ENCODE peak calls at places on chromosomes 5 and 9, in six cellular contexts. J is H1, N is HepG2, P is GM12891, Z is GM12878, W is K562. M is an unnamed sample.

GRCh38 chr5:142810891-142811290 is 40.7 kb downstream of the ARHGAP26 start:
- DNase-seq in J (no peak), N (no peak), P (no peak), Z (no peak), W (no peak), M (no peak)

GRCh38 chr5:179114756-179115155 is 54.6 kb downstream of the ZNF354C start:
- DNase-seq in J (no peak), N (no peak), P (no peak), Z (no peak), W (no peak), M (no peak)

GRCh38 chr9:115855458-115856133 is 298.0 kb upstream of the PAPPA start:
- DNase-seq in J (no peak), N (no peak), P (no peak), Z (no peak), W (no peak), M (no peak)

GRCh38 chr5:132055441-132055807 is 5.0 kb upstream of the IL3 start:
- DNase-seq in J (no peak), N (no peak), P (no peak), Z (no peak), W (no peak), M (no peak)

GRCh38 chr5:56751914-56752313 is 63.4 kb upstream of the MAP3K1 start:
- DNase-seq in J (no peak), N (no peak), P (no peak), Z (no peak), W (no peak), M (no peak)

GRCh38 chr9:6787793-6788174 is 30.0 kb downstream of the KDM4C start:
- DNase-seq in J (no peak), N (no peak), P (no peak), Z (no peak), W (no peak), M (no peak)

GRCh38 chr5:180636403-180637075 is 12.9 kb downstream of the FLT4 start:
- DNase-seq in J (no peak), N (no peak), P (no peak), Z (no peak), W (no peak), M (no peak)

GRCh38 chr5:173582198-173583092 is 34.0 kb downstream of the BOD1 start:
- DNase-seq in J (no peak), N (no peak), P (no peak), Z (no peak), W (no peak), M (no peak)

GRCh38 chr5:16855475-16855874 is 80.6 kb downstream of the MYO10 start:
- DNase-seq in J (no peak), N (no peak), P (no peak), Z (no peak), W (no peak), M (no peak)

GRCh38 chr9:88994820-88995180 is 3.5 kb downstream of the S1PR3 start:
- DNase-seq in J (no peak), N (no peak), P (no peak), Z (no peak), W (no peak), M (no peak)

GRCh38 chr5:142945845-142946244 is 175.7 kb downstream of the ARHGAP26 start:
- DNase-seq in J (no peak), N (no peak), P (no peak), Z (no peak), W (no peak), M (no peak)

GRCh38 chr9:113888976-113889375 is 12.9 kb downstream of the ZNF618 start:
- DNase-seq in J (no peak), N (no peak), P (no peak), Z (no peak), W (no peak), M (no peak)
- TF ChIP-seq TAF1 in J (no peak), N (no peak), P (no peak), Z (no peak), W (no peak), M (no peak)

GRCh38 chr5:40904994-40905306 is 4.3 kb upstream of the C7 start:
- DNase-seq in J (no peak), N (no peak), P (no peak), Z (no peak), W (no peak), M (no peak)
- TF ChIP-seq POLR2AphosphoS5 in J (no peak), N (no peak), P (no peak), Z (no peak), W (no peak), M (no peak)

GRCh38 chr9:16869961-16870605 is 387 bp downstream of the BNC2 start:
- DNase-seq in J (peak), N (no peak), P (peak), Z (no peak), W (no peak), M (peak)

GRCh38 chr9:16873131-16873787 is 2.8 kb upstream of the BNC2 start:
- DNase-seq in J (no peak), N (no peak), P (no peak), Z (no peak), W (no peak), M (no peak)

GRCh38 chr9:16870606-16871357 is at the start of gene BNC2:
- DNase-seq in J (peak), N (no peak), P (peak), Z (no peak), W (no peak), M (peak)

GRCh38 chr9:16869140-16869903 is 1.1 kb downstream of the BNC2 start:
- DNase-seq in J (no peak), N (no peak), P (no peak), Z (no peak), W (no peak), M (no peak)

DNA sequence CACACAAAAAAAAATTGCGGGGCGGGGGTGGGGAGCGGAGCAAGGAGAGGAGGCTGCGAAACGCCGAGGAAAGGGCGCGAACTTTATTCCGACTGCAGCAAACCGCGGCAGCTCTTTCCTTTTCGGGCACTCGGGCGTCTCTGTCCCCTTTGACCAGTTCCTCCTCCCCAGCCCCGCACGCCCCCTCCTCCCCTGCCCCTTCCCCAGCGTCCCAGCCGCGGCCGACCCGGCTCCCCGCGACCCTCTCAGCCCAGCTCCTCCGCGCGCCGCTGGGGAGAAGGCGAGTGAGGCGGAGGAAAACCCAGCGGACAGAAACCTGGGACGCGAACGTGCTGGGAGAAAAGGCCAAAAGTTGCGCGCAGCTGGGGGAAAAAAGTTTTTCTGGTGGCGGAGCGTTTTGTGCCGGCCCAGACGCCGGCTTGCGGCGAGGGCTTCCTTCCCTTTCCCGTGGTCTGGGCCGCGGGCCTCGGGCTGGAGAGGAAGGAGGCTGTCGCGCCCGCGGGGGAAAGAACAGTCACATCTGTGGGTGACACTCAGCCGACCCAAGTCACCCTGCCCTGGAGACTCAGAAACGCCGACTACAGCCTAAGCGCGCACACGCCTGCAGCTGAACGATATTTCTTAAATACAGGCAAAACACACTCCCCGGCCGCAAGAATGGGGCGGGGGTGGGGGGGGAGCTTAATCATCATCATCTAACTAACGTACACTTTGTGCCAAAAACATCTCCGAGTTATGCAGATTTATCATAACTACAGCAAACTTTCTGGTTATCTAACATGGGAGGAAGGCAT is 1.1 kb upstream of the BNC2 start:
- DNase-seq in J (peak), N (no peak), P (peak), Z (no peak), W (no peak), M (peak)
- TF ChIP-seq POLR2A in J (peak), N (no peak), P (no peak), Z (no peak), W (no peak), M (no peak)

DNA sequence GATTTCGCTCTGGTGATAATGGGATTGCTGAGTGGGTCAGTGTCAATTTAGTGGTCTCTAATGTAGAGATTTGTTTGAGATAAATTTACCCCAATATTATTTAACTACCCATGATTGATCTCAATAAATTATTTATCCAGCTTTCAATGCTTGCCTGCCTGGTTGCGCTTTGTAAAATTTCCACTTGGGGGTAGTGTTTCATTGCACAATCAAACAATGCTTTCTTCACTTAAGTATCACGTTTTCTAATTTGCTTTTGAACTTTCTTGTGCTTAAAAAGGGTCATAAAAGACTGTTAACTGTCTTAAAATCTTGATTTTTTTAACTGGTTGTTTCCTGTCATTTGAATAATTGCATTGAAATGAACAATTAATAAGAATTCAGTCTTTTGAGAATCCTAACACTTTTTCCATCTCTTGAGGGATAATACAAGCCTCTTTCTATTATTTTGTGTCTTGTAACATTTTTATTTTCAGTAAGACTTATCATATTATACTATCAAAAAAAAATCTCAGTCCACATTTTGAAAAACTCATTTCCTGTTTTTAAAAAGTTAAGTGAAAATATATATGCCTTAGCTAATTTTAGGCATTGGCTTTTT is 18.7 kb downstream of the HSD17B4 start:
- DNase-seq in J (no peak), N (peak), P (no peak), Z (no peak), W (peak), M (no peak)
- TF ChIP-seq TAF1 in J (no peak), N (no peak), P (no peak), Z (no peak), W (no peak), M (no peak)

GRCh38 chr9:133125706-133126696 is 5.0 kb upstream of the RALGDS start:
- DNase-seq in J (no peak), N (no peak), P (peak), Z (no peak), W (no peak), M (peak)

GRCh38 chr9:133126697-133127339 is 5.8 kb upstream of the RALGDS start:
- DNase-seq in J (no peak), N (no peak), P (no peak), Z (no peak), W (no peak), M (no peak)

GRCh38 chr9:133128152-133128551 is 7.1 kb upstream of the RALGDS start:
- DNase-seq in J (no peak), N (no peak), P (no peak), Z (no peak), W (no peak), M (no peak)

GRCh38 chr9:133129001-133129799 is 8.2 kb upstream of the RALGDS start:
- DNase-seq in J (no peak), N (no peak), P (no peak), Z (no peak), W (no peak), M (no peak)

DNA sequence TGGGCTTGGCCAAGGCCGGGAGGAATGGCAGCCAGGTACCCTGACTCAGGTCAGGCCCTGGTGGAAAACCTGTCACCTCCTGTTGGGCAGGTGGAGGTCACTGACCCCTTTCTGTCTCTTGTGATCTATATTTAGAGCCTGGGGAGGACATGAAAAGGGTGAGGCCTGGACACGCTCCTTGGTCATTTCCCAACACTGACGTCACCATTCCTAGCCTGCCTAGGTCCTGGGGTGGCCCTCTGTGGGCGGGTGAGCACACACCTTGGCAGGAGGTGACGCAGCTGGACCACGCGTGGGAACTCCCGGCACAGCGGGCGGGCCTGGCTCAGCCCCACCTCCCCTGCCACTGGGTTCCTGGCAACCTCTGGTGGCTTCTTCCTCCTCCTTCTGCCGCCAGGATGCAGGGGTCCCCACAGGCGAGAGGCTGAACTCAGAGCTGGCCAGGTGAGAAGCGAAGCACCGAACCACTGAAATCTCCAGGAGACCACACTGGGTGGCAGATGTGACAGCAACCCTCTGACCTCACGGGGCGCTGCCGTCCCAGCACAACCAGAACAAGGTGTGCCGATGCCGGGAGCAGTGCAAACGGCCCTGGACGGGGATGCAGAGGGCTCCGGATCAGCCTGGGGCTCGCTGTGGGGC is 6.4 kb upstream of the RALGDS start:
- DNase-seq in J (no peak), N (no peak), P (no peak), Z (no peak), W (no peak), M (no peak)
- TF ChIP-seq POLR2AphosphoS5 in J (no peak), N (no peak), P (no peak), Z (no peak), W (no peak), M (no peak)

GRCh38 chr9:111038336-111039202 is at the start of gene LPAR1:
- DNase-seq in J (peak), N (no peak), P (no peak), Z (no peak), W (no peak), M (peak)
- TF ChIP-seq POLR2A in J (no peak), N (no peak), P (no peak), Z (no peak), W (no peak), M (no peak)

DNA sequence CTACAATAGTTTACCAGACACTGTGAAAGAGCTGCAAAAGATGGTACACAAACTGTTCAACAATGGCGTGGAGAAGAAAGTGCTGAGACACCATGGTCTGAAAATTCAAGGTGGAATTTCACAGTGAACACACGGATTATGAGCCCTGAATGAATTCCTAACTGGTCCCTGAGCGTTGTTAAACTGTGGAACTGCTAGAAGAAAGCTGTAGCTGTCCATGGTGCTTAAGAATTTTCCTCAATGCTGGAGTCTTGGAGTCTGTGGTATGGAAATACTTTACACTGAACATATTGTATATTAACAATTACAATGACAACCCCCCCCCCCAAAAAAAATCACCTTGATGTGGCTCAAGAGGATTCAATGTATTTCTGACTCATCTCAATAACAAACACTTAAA is 68.5 kb downstream of the SLC24A2 start:
- DNase-seq in J (no peak), N (peak), P (no peak), Z (no peak), W (peak), M (no peak)
- TF ChIP-seq TAF1 in J (no peak), N (no peak), P (no peak), Z (no peak), W (no peak), M (no peak)

DNA sequence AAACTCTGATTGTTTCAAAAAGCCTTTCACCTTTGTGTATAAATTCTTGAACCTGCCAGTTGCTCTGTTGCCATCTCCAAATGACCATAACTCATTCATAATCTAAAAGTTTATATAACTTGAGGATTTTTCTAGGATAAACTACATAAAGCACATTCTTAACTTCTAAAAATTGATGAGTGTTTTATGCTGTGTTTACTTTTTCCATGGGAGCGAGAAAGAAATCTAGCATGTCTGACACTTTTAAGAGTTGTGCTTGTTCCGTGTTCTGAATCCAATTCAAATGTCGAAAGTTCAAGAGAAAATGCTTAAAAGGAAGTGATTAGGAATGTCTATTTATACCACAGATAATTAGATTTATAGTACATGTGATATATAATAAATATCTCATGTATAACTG is 154.4 kb downstream of the DEPDC1B start:
- DNase-seq in J (no peak), N (no peak), P (no peak), Z (no peak), W (no peak), M (no peak)
- TF ChIP-seq POLR2AphosphoS5 in J (no peak), N (no peak), P (no peak), Z (no peak), W (no peak), M (no peak)

DNA sequence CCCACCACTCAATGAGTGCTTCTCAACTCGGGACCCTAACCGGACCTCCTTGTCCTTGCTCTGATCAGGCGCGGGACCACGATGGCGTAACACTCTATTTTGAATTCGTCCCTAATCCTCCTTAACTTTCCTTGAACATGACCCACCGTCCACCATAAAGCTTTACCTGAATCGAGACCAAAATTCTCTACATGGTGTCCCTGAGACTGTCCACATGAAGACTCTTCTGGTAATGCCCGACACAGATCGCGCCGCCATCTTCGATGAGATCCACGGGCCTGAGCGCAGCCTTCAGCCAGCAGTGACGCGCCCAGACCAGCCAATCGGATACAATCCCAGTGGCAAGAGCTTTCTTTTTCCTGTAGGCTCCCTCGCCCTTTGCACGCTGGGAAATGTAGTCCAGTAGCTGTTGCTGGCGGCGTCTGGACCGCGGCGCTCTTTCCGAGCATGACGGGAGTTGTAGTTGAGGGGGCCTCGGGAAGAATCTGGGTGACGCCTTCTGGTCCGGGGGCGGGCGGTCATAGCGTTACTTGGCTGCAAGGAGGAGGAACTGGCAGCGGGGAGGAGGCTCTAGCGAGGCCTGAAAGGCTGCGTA is at the start of the genes MRPL50 and ZNF189:
- DNase-seq in J (peak), N (peak), P (peak), Z (peak), W (peak), M (peak)
- TF ChIP-seq POLR2A in J (peak), N (peak), P (peak), Z (peak), W (peak), M (peak)

GRCh38 chr5:10595678-10596309 is 31.9 kb downstream of the ANKRD33B start:
- DNase-seq in J (no peak), N (peak), P (no peak), Z (no peak), W (peak), M (no peak)
- TF ChIP-seq TAF1 in J (no peak), N (no peak), P (no peak), Z (no peak), W (no peak), M (no peak)